ENCODE peak calls at places on chromosomes 7 and 10, in five cellular contexts. One of them, this sample, is unnamed.
A peak's percentile ranks its signal among the peaks of the same experiment; 100 is the strongest.

GRCh38 chr10:22252286-22252800 is 34.5 kb upstream of the EBLN1 start:
- DNase-seq in uterus: peak; percentile 77
- DNase-seq in WTC11: peak; percentile 41
- DNase-seq in GM12865: peak; percentile 82
- DNase-seq in HCT116: no peak
- DNase-seq in this sample: peak; percentile 50

GRCh38 chr7:73872056-73872908 is 11.3 kb downstream of the TMEM270 start:
- DNase-seq in uterus: no peak
- DNase-seq in HCT116: no peak
- DNase-seq in WTC11: no peak
- DNase-seq in GM12865: no peak
- DNase-seq in this sample: no peak

GRCh38 chr7:111980721-111981120 is 225.5 kb downstream of the DOCK4 start:
- DNase-seq in HCT116: no peak
- DNase-seq in WTC11: no peak
- DNase-seq in uterus: no peak
- DNase-seq in GM12865: no peak
- DNase-seq in this sample: no peak

GRCh38 chr10:83991986-83992753 is 147.1 kb upstream of the GHITM start:
- DNase-seq in GM12865: peak; percentile 63
- DNase-seq in HCT116: peak; percentile 35
- DNase-seq in WTC11: peak; percentile 66
- DNase-seq in uterus: no peak
- DNase-seq in this sample: peak; percentile 59

GRCh38 chr7:71237945-71238344 is 106.0 kb downstream of the GALNT17 start:
- DNase-seq in GM12865: no peak
- DNase-seq in WTC11: peak; percentile 23
- DNase-seq in uterus: peak; percentile 18
- DNase-seq in HCT116: no peak
- DNase-seq in this sample: peak; percentile 13

GRCh38 chr10:119762805-119763798 is 37.3 kb downstream of the INPP5F start:
- DNase-seq in uterus: no peak
- DNase-seq in GM12865: no peak
- DNase-seq in HCT116: no peak
- DNase-seq in WTC11: no peak
- DNase-seq in this sample: no peak

GRCh38 chr10:102537948-102538347 is 34.2 kb downstream of the SUFU start:
- DNase-seq in HCT116: no peak
- DNase-seq in WTC11: no peak
- DNase-seq in GM12865: no peak
- DNase-seq in uterus: no peak
- DNase-seq in this sample: no peak

GRCh38 chr7:96026606-96027005 is 254.3 kb downstream of the DYNC1I1 start:
- DNase-seq in uterus: no peak
- DNase-seq in HCT116: no peak
- DNase-seq in WTC11: no peak
- DNase-seq in GM12865: no peak
- DNase-seq in this sample: no peak

GRCh38 chr7:23396222-23396621 is 74.1 kb downstream of the IGF2BP3 start:
- DNase-seq in WTC11: no peak
- DNase-seq in uterus: no peak
- DNase-seq in GM12865: no peak
- DNase-seq in HCT116: no peak
- DNase-seq in this sample: no peak

GRCh38 chr10:71921319-71922027 is 42.7 kb upstream of the CHST3 start:
- DNase-seq in WTC11: no peak
- DNase-seq in GM12865: no peak
- DNase-seq in HCT116: no peak
- DNase-seq in uterus: peak; percentile 65
- DNase-seq in this sample: peak; percentile 6

GRCh38 chr10:17527530-17528146 is 73.2 kb upstream of the ST8SIA6 start:
- DNase-seq in GM12865: no peak
- DNase-seq in WTC11: no peak
- DNase-seq in uterus: no peak
- DNase-seq in HCT116: no peak
- DNase-seq in this sample: no peak

GRCh38 chr7:128357366-128357662 is 4.2 kb downstream of the PRRT4 start:
- DNase-seq in uterus: no peak
- DNase-seq in HCT116: no peak
- DNase-seq in GM12865: no peak
- DNase-seq in WTC11: no peak
- DNase-seq in this sample: no peak

DNA sequence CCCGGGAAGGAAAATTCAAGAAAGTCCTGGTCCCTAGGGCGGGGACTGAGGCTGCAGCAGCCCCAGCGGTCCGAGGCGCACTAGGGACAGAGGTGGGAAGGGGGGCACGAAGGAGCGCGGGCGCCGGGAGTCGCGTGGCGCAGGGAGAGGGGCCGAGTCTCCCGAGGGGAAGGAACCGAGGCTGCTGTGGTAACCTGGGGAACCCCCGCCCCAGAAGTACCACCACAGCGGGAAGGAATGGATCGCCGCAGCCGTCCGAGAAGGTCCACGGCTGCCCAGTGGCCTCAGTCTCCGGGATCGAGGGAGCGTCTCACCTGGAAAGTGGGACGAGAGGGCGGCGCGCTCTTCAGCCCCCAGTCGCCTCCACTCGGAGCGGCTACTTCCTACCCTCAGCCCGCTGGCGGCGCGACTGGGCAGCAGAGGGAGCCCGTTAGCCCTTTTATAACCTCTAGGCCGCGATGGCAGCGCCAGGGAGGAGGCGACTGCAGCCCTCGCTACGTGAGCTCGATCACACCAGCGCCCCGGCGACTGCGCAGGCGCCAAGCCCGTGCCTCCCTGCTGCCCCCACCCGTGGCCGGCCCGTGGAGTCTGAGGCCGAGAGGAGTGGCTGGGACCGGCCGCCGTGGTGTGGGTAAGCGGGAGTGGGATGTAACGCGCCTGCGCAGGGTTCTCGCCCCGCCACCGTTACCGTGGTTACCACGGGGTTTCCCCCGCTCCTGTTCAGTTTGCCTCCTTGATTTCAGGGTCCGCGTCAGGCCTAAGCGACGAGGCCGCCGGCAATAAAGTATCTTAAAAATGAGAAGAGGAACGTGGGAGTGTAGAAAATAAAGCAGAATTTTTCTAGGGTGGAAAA is at the start of gene P4HA1:
- DNase-seq in HCT116: peak; percentile 91
- DNase-seq in WTC11: peak; percentile 96
- DNase-seq in GM12865: peak; percentile 99
- DNase-seq in uterus: peak; percentile 99
- DNase-seq in this sample: peak; percentile 98
- TF ChIP-seq CTCF in HCT116: peak; percentile 44
- TF ChIP-seq CTCF in WTC11: peak; percentile 31
- TF ChIP-seq CTCF in GM12865: peak; percentile 71
- TF ChIP-seq CTCF in uterus: peak; percentile 84
- TF ChIP-seq CTCF in this sample: peak; percentile 57

GRCh38 chr10:88097092-88097894 is 233.9 kb downstream of the PTEN start:
- DNase-seq in GM12865: no peak
- DNase-seq in uterus: no peak
- DNase-seq in WTC11: no peak
- DNase-seq in HCT116: no peak
- DNase-seq in this sample: no peak
- TF ChIP-seq CTCF in GM12865: no peak
- TF ChIP-seq CTCF in uterus: no peak
- TF ChIP-seq CTCF in WTC11: no peak
- TF ChIP-seq CTCF in HCT116: no peak
- TF ChIP-seq CTCF in this sample: no peak

GRCh38 chr7:101418694-101419093 is 56.0 kb downstream of the COL26A1 start:
- DNase-seq in GM12865: no peak
- DNase-seq in WTC11: no peak
- DNase-seq in uterus: no peak
- DNase-seq in HCT116: no peak
- DNase-seq in this sample: no peak

GRCh38 chr7:101411477-101411954 is 48.8 kb downstream of the COL26A1 start:
- DNase-seq in WTC11: no peak
- DNase-seq in GM12865: no peak
- DNase-seq in uterus: no peak
- DNase-seq in HCT116: no peak
- DNase-seq in this sample: no peak

GRCh38 chr7:101410743-101411476 is 48.2 kb downstream of the COL26A1 start:
- DNase-seq in HCT116: peak; percentile 27
- DNase-seq in WTC11: peak; percentile 91
- DNase-seq in GM12865: peak; percentile 35
- DNase-seq in uterus: no peak
- DNase-seq in this sample: peak; percentile 80

DNA sequence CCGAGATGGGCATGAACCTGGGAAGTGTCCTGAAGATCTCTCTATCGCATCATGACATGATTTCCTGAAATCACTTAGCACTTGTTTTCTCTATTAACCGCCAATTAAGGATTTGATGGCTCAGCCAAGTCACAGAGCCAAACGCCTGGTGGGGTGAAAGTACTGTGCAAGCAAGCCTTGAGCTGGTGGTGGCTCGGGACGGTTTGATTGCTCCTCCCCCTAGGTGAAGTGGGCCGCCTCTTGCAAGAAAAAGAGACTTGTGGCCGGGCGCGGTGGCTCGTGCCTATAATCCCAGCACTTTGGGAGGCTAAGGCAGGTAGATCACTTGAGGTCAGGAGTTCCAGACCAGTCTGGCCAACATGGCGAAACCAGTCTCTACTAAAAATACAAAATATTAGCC is 50.3 kb downstream of the COL26A1 start:
- DNase-seq in WTC11: no peak
- DNase-seq in GM12865: no peak
- DNase-seq in uterus: no peak
- DNase-seq in HCT116: no peak
- DNase-seq in this sample: no peak
- TF ChIP-seq CTCF in WTC11: no peak
- TF ChIP-seq CTCF in GM12865: no peak
- TF ChIP-seq CTCF in uterus: no peak
- TF ChIP-seq CTCF in HCT116: no peak
- TF ChIP-seq CTCF in this sample: no peak

DNA sequence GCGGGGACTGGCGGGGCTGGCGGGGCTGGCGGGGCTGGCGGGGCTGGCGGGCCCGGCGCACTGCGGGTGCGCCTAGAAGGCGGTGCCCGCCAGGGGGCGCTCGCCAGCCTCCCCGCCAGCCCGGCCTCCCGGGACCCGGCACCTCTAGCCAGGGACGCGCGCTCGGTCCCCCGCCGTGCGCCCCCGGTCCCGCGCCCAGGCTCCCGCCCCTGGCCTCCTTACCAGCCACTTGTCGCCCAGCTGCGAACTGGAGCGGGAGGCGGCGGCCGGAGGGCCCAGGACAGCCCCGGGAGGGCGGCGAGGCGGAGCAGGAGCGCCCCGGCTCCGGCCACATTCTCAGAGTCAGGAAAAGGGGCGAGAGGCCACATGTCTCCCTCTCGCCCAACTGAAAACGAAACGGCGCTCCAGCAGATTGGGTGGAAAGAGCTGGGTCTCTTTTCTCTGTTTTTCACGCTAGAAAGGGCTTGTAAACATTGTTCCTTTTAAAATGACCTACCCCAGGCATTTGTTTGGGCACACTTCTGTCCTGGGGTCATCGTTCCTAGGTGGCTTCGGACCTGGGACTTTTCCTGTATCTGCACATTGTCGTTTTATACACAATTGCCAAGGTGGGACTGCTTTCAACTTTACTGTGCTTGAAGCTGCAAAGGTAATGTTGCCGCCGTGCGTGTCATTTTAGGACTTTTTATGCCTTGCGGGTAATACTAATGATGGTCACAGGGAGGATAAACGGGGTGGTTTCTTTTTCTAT is 378 bp upstream of the PRKCQ start:
- DNase-seq in WTC11: peak; percentile 81
- DNase-seq in HCT116: peak; percentile 22
- DNase-seq in GM12865: peak; percentile 68
- DNase-seq in uterus: peak; percentile 60
- DNase-seq in this sample: peak; percentile 94
- TF ChIP-seq CTCF in WTC11: peak; percentile 76
- TF ChIP-seq CTCF in HCT116: peak; percentile 38
- TF ChIP-seq CTCF in GM12865: peak; percentile 61
- TF ChIP-seq CTCF in uterus: peak; percentile 67
- TF ChIP-seq CTCF in this sample: peak; percentile 25

This sample was measured in nephron progenitor cell.